ENCODE peak calls at places on chromosome 7, in six cellular contexts. One of them, this sample, is unnamed.

GRCh38 chr7:77687747-77688144 is 8.5 kb upstream of the RSBN1L start:
- DNase-seq in glutamatergic neuron: no peak
- DNase-seq in progenitor cell of endocrine pancreas: no peak
- DNase-seq in fibroblast of pulmonary artery: no peak
- DNase-seq in colonic mucosa: peak
- DNase-seq in AG10803: no peak
- DNase-seq in this sample: no peak

GRCh38 chr7:47931788-47932425 is 16.4 kb downstream of the PKD1L1 start:
- DNase-seq in glutamatergic neuron: no peak
- DNase-seq in progenitor cell of endocrine pancreas: no peak
- DNase-seq in fibroblast of pulmonary artery: peak
- DNase-seq in colonic mucosa: no peak
- DNase-seq in AG10803: peak
- DNase-seq in this sample: no peak

GRCh38 chr7:5854738-5855137 is 25.9 kb upstream of the OCM start:
- DNase-seq in glutamatergic neuron: no peak
- DNase-seq in progenitor cell of endocrine pancreas: no peak
- DNase-seq in fibroblast of pulmonary artery: no peak
- DNase-seq in colonic mucosa: no peak
- DNase-seq in AG10803: no peak
- DNase-seq in this sample: no peak

GRCh38 chr7:29915481-29916215 is 74.0 kb downstream of the SCRN1 start:
- DNase-seq in glutamatergic neuron: no peak
- DNase-seq in progenitor cell of endocrine pancreas: no peak
- DNase-seq in fibroblast of pulmonary artery: no peak
- DNase-seq in colonic mucosa: no peak
- DNase-seq in AG10803: peak
- DNase-seq in this sample: no peak

GRCh38 chr7:88357295-88357694 is 50.6 kb upstream of the STEAP4 start:
- DNase-seq in glutamatergic neuron: no peak
- DNase-seq in progenitor cell of endocrine pancreas: no peak
- DNase-seq in fibroblast of pulmonary artery: peak
- DNase-seq in colonic mucosa: peak
- DNase-seq in AG10803: no peak
- DNase-seq in this sample: peak

GRCh38 chr7:28478661-28479060 is 66.3 kb downstream of the CREB5 start:
- DNase-seq in glutamatergic neuron: no peak
- DNase-seq in progenitor cell of endocrine pancreas: no peak
- DNase-seq in fibroblast of pulmonary artery: no peak
- DNase-seq in colonic mucosa: no peak
- DNase-seq in AG10803: no peak
- DNase-seq in this sample: no peak

GRCh38 chr7:145289384-145289783 is 453.5 kb upstream of the TPK1 start:
- DNase-seq in glutamatergic neuron: no peak
- DNase-seq in progenitor cell of endocrine pancreas: no peak
- DNase-seq in fibroblast of pulmonary artery: no peak
- DNase-seq in colonic mucosa: no peak
- DNase-seq in AG10803: no peak
- DNase-seq in this sample: no peak

GRCh38 chr7:25889765-25890164 is 262.2 kb upstream of the NFE2L3 start:
- DNase-seq in glutamatergic neuron: no peak
- DNase-seq in progenitor cell of endocrine pancreas: no peak
- DNase-seq in fibroblast of pulmonary artery: no peak
- DNase-seq in colonic mucosa: no peak
- DNase-seq in AG10803: no peak
- DNase-seq in this sample: no peak

GRCh38 chr7:65379318-65379717 is 5.7 kb downstream of the ZNF92 start:
- DNase-seq in glutamatergic neuron: no peak
- DNase-seq in progenitor cell of endocrine pancreas: no peak
- DNase-seq in fibroblast of pulmonary artery: peak
- DNase-seq in colonic mucosa: no peak
- DNase-seq in AG10803: peak
- DNase-seq in this sample: no peak

GRCh38 chr7:25656581-25657026 is 428.3 kb upstream of the NPVF start:
- DNase-seq in glutamatergic neuron: no peak
- DNase-seq in progenitor cell of endocrine pancreas: no peak
- DNase-seq in fibroblast of pulmonary artery: peak
- DNase-seq in colonic mucosa: no peak
- DNase-seq in AG10803: peak
- DNase-seq in this sample: no peak

GRCh38 chr7:114842551-114843065 is 79.3 kb upstream of the MDFIC start:
- DNase-seq in glutamatergic neuron: no peak
- DNase-seq in progenitor cell of endocrine pancreas: no peak
- DNase-seq in fibroblast of pulmonary artery: no peak
- DNase-seq in colonic mucosa: no peak
- DNase-seq in AG10803: peak
- DNase-seq in this sample: no peak

GRCh38 chr7:75688200-75689136 is 50.3 kb downstream of the HIP1 start:
- DNase-seq in glutamatergic neuron: peak
- DNase-seq in progenitor cell of endocrine pancreas: no peak
- DNase-seq in fibroblast of pulmonary artery: no peak
- DNase-seq in colonic mucosa: no peak
- DNase-seq in AG10803: no peak
- DNase-seq in this sample: no peak

GRCh38 chr7:1291040-1291689 is 58.5 kb downstream of the UNCX start:
- DNase-seq in glutamatergic neuron: no peak
- DNase-seq in progenitor cell of endocrine pancreas: no peak
- DNase-seq in fibroblast of pulmonary artery: no peak
- DNase-seq in colonic mucosa: no peak
- DNase-seq in AG10803: peak
- DNase-seq in this sample: no peak

GRCh38 chr7:1288996-1289551 is 56.4 kb downstream of the UNCX start:
- DNase-seq in glutamatergic neuron: no peak
- DNase-seq in progenitor cell of endocrine pancreas: no peak
- DNase-seq in fibroblast of pulmonary artery: no peak
- DNase-seq in colonic mucosa: no peak
- DNase-seq in AG10803: no peak
- DNase-seq in this sample: no peak

GRCh38 chr7:1291846-1292765 is 59.4 kb downstream of the UNCX start:
- DNase-seq in glutamatergic neuron: no peak
- DNase-seq in progenitor cell of endocrine pancreas: no peak
- DNase-seq in fibroblast of pulmonary artery: no peak
- DNase-seq in colonic mucosa: no peak
- DNase-seq in AG10803: no peak
- DNase-seq in this sample: no peak

GRCh38 chr7:1289681-1290261 is 57.1 kb downstream of the UNCX start:
- DNase-seq in glutamatergic neuron: no peak
- DNase-seq in progenitor cell of endocrine pancreas: no peak
- DNase-seq in fibroblast of pulmonary artery: no peak
- DNase-seq in colonic mucosa: no peak
- DNase-seq in AG10803: no peak
- DNase-seq in this sample: no peak

DNA sequence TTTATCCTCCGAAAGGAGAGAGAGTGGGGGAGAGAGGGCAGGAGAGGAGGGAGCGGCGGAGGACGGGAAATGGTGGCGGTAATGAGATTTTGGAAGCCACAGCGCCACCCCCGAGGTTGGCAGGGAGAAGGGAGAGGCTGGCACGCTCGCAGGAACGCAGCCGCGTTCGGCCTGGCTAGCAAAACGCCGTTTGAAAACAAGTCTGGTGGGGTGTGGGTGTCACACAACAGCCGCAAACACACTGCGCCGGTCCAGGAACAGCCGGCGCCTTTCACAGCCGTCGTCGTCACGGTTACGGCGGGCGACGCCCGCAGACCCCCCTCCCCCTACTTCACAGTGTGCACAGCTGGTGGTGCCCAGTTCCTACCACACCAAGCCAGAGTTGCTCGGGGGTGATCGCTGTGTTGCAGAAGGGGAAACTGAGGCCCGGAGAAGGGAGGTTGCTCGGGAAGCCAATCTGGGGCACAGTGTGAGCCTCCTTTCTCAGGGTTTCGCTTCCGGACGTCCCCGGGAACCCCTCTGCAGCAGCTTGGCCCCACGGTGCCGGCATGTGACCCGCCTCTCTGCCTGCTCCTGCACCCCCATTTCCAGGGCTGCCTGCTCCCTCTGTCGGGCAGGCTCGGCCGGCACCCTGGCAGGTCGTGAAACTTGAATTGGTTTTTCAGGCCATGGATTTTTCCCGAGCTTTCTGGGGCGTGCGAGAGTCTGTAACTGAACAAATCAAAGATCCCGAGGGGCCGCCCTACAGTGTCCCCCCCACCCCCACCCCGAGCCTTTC is 57.8 kb downstream of the UNCX start:
- DNase-seq in glutamatergic neuron: no peak
- DNase-seq in progenitor cell of endocrine pancreas: no peak
- DNase-seq in fibroblast of pulmonary artery: peak
- DNase-seq in colonic mucosa: no peak
- DNase-seq in AG10803: peak
- DNase-seq in this sample: peak
- TF ChIP-seq CTCF in glutamatergic neuron: no peak
- TF ChIP-seq CTCF in progenitor cell of endocrine pancreas: no peak
- TF ChIP-seq CTCF in fibroblast of pulmonary artery: no peak
- TF ChIP-seq CTCF in colonic mucosa: no peak
- TF ChIP-seq CTCF in AG10803: peak
- TF ChIP-seq CTCF in this sample: no peak

GRCh38 chr7:139699640-139700504 is 77.9 kb downstream of the HIPK2 start:
- DNase-seq in glutamatergic neuron: no peak
- DNase-seq in progenitor cell of endocrine pancreas: no peak
- DNase-seq in fibroblast of pulmonary artery: no peak
- DNase-seq in colonic mucosa: no peak
- DNase-seq in AG10803: no peak
- DNase-seq in this sample: peak
- TF ChIP-seq CTCF in glutamatergic neuron: no peak
- TF ChIP-seq CTCF in progenitor cell of endocrine pancreas: no peak
- TF ChIP-seq CTCF in fibroblast of pulmonary artery: no peak
- TF ChIP-seq CTCF in colonic mucosa: no peak
- TF ChIP-seq CTCF in AG10803: no peak
- TF ChIP-seq CTCF in this sample: peak

DNA sequence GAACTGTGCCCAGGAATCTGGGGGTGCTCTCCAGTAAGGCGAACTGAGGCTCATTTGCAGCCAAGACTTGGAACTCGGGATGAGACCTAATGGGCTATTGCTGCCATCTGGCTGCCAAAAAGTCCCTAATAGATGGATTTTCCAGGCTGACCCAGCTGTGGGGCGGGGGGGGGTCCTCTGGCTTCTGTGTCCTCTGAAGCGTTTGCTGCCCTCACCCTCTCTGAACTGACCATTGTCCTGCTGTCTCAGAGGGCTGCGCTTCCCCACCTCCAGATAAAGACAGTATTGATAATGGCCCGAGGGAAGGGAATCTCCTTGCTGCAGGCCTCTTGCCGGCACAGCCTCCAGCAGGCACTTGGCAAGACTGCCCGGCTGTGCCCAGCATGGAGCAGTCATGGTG is 46.6 kb downstream of the CLEC2L start:
- DNase-seq in glutamatergic neuron: no peak
- DNase-seq in progenitor cell of endocrine pancreas: no peak
- DNase-seq in fibroblast of pulmonary artery: no peak
- DNase-seq in colonic mucosa: no peak
- DNase-seq in AG10803: no peak
- DNase-seq in this sample: peak
- TF ChIP-seq CTCF in glutamatergic neuron: no peak
- TF ChIP-seq CTCF in progenitor cell of endocrine pancreas: no peak
- TF ChIP-seq CTCF in fibroblast of pulmonary artery: no peak
- TF ChIP-seq CTCF in colonic mucosa: no peak
- TF ChIP-seq CTCF in AG10803: no peak
- TF ChIP-seq CTCF in this sample: peak

DNA sequence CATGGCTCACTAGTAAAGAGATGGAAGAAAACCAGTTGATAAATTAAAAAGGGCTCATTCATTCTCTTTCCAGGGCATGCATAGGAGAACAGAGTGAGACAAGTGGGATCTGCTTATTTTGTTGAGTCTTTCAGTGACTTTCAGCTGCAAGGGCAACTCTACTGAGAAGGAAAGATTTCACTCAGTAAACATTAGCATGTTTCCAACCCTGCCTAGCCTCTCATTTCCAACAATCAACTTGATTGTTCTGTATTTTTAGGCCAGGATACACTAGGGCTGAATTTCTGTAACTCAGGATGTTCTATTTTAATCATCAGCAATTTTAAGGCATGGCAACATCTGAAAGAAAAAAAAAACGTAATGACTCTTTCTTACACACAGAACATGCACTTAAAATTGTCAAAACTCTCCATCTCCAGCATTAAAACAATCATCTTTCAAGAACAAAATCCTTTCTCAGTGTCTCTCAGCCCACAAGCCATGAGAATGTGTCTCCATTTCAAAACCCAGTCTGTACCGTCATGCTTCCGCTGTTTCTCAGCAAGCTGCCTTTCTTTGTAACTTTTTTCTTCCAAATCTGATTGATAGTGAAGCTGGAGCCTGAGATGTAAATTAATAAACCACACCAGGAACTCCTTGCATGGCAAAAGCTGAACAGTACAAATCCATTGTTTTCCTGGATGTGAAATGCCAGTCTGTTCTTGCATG is 147.2 kb upstream of the KLF14 start:
- DNase-seq in glutamatergic neuron: no peak
- DNase-seq in progenitor cell of endocrine pancreas: no peak
- DNase-seq in fibroblast of pulmonary artery: no peak
- DNase-seq in colonic mucosa: no peak
- DNase-seq in AG10803: no peak
- DNase-seq in this sample: no peak
- TF ChIP-seq CTCF in glutamatergic neuron: no peak
- TF ChIP-seq CTCF in progenitor cell of endocrine pancreas: no peak
- TF ChIP-seq CTCF in fibroblast of pulmonary artery: no peak
- TF ChIP-seq CTCF in colonic mucosa: no peak
- TF ChIP-seq CTCF in AG10803: no peak
- TF ChIP-seq CTCF in this sample: no peak